ENCODE peak calls at places on chromosomes 16 and 17, in five cellular contexts. D, G, Q, S and P are unnamed samples.

GRCh38 chr17:29292071-29292991 is 1.6 kb downstream of the NUFIP2 start:
- DNase-seq in S (peak), D (peak), Q (peak), G (peak), P (peak)

GRCh38 chr17:38616361-38616760 is 10.6 kb upstream of the SRCIN1 start:
- DNase-seq in D (no peak), S (no peak), G (no peak), Q (no peak), P (no peak)

GRCh38 chr17:8492121-8492520 is 56.4 kb downstream of the NDEL1 start:
- DNase-seq in D (no peak), S (no peak), G (no peak), Q (no peak), P (no peak)

GRCh38 chr17:6786618-6787017 is 10.6 kb downstream of the FBXO39 start:
- DNase-seq in D (no peak), G (no peak), Q (peak), S (no peak), P (no peak)

GRCh38 chr16:71460246-71460645 is 1.8 kb downstream of the ZNF23 start:
- DNase-seq in G (no peak), S (no peak), Q (peak), D (no peak), P (no peak)

GRCh38 chr16:89319883-89320716 is 102.6 kb downstream of the ZNF778 start:
- DNase-seq in G (no peak), S (no peak), Q (peak), D (no peak), P (peak)

GRCh38 chr16:69861276-69862030 is 89.7 kb upstream of the CLEC18A start:
- DNase-seq in G (peak), D (no peak), S (no peak), Q (peak), P (peak)

GRCh38 chr17:2500446-2500845 is 11.2 kb downstream of the METTL16 start:
- DNase-seq in D (no peak), S (no peak), Q (peak), G (no peak), P (no peak)

GRCh38 chr16:20175358-20175757 is 101.7 kb upstream of the GPR139 start:
- DNase-seq in S (no peak), G (no peak), Q (no peak), D (no peak), P (peak)

GRCh38 chr16:62014534-62014933 is 21.7 kb downstream of the CDH8 start:
- DNase-seq in G (no peak), Q (no peak), D (no peak), S (no peak), P (no peak)

GRCh38 chr17:57986841-57987581 is 1.0 kb downstream of the VEZF1 start:
- DNase-seq in S (peak), D (no peak), G (peak), Q (peak), P (peak)

GRCh38 chr17:42282478-42283080 is 5.7 kb upstream of the STAT5A start:
- DNase-seq in S (no peak), Q (no peak), G (no peak), D (no peak), P (no peak)

GRCh38 chr16:56995136-56995805 is 5.9 kb downstream of the NLRC5 start:
- DNase-seq in Q (no peak), G (no peak), S (no peak), D (no peak), P (no peak)

GRCh38 chr16:86041807-86042206 is 142.8 kb downstream of the IRF8 start:
- DNase-seq in S (no peak), G (no peak), Q (no peak), D (no peak), P (no peak)

GRCh38 chr16:31352344-31353115 is 2.4 kb upstream of the ITGAX start:
- DNase-seq in D (peak), S (no peak), Q (no peak), G (no peak), P (peak)

GRCh38 chr17:67700037-67700436 is 17.7 kb upstream of the NOL11 start:
- DNase-seq in G (no peak), D (no peak), S (no peak), Q (no peak), P (no peak)

GRCh38 chr16:21184834-21185233 is 26.4 kb downstream of the LDAF1 start:
- DNase-seq in G (no peak), Q (peak), S (no peak), D (no peak), P (peak)

GRCh38 chr16:11396241-11397048 is 51.2 kb downstream of the RMI2 start:
- DNase-seq in D (no peak), S (peak), G (peak), Q (peak), P (peak)

GRCh38 chr16:57385083-57385482 is 12.8 kb downstream of the CX3CL1 start:
- DNase-seq in G (no peak), Q (no peak), S (no peak), D (no peak), P (no peak)

GRCh38 chr16:30700491-30700890 is 1.5 kb downstream of the SRCAP start:
- DNase-seq in Q (no peak), D (no peak), S (no peak), G (no peak), P (no peak)